ENCODE peak calls at places on chromosomes 11 and 22, in five cellular contexts. N is H1, D is heart left ventricle, G is IMR-90, R is mammary epithelial cell. L is an unnamed sample. For H3K27me3, the result is how much of the 10 kb centered on the place peaks cover.

GRCh38 chr22:21837184-21837979 is 30.1 kb downstream of the MAPK1 start:
- DNase-seq in N (no peak), D (no peak), G (peak), R (peak), L (no peak)

GRCh38 chr11:94128171-94128745 is 383 bp upstream of the PANX1 start:
- DNase-seq in N (peak), D (no peak), G (no peak), R (no peak), L (no peak)

GRCh38 chr11:113562981-113563461 is 87.8 kb upstream of the DRD2 start:
- DNase-seq in N (no peak), D (no peak), G (no peak), R (no peak), L (no peak)

GRCh38 chr11:113802621-113803020 is 23.0 kb downstream of the CLDN25 start:
- DNase-seq in N (no peak), D (no peak), G (no peak), R (no peak), L (no peak)

GRCh38 chr22:17782621-17783020 is 8.4 kb upstream of the BID start:
- DNase-seq in N (no peak), D (peak), G (no peak), R (no peak), L (no peak)

GRCh38 chr11:1546536-1547466 is 25.3 kb downstream of the DUSP8 start:
- DNase-seq in N (peak), D (peak), G (peak), R (peak), L (peak)

GRCh38 chr11:131064373-131064991 is 148.2 kb upstream of the SNX19 start:
- DNase-seq in N (peak), D (no peak), G (peak), R (peak), L (peak)

GRCh38 chr11:65014146-65014960 is at the start of gene ARL2:
- DNase-seq in N (peak), D (no peak), G (no peak), R (peak), L (no peak)

GRCh38 chr11:134932761-134933160 is 520.7 kb upstream of the B3GAT1 start:
- DNase-seq in N (no peak), D (no peak), G (no peak), R (no peak), L (no peak)

GRCh38 chr11:13216019-13217006 is 61.3 kb upstream of the BMAL1 start:
- DNase-seq in N (peak), D (peak), G (peak), R (peak), L (no peak)

GRCh38 chr11:3840289-3840869 is 380 bp downstream of the RHOG start:
- DNase-seq in N (peak), D (no peak), G (no peak), R (no peak), L (no peak)

GRCh38 chr22:35561796-35562526 is 21.3 kb downstream of the RASD2 start:
- DNase-seq in N (no peak), D (no peak), G (peak), R (peak), L (no peak)

GRCh38 chr11:9760180-9760550 is 96.3 kb downstream of the SWAP70 start:
- DNase-seq in N (no peak), D (peak), G (peak), R (peak), L (peak)

GRCh38 chr11:69044111-69045013 is 4.4 kb upstream of the TPCN2 start:
- DNase-seq in N (peak), D (peak), G (peak), R (peak), L (peak)

GRCh38 chr11:2182692-2183474 is 11.3 kb upstream of the TH start:
- DNase-seq in N (no peak), D (no peak), G (no peak), R (no peak), L (no peak)

GRCh38 chr11:119933164-119933563 is 204.2 kb upstream of the NECTIN1 start:
- DNase-seq in N (no peak), D (no peak), G (no peak), R (no peak), L (no peak)

GRCh38 chr11:119671561-119672015 is 57.4 kb downstream of the NECTIN1 start:
- DNase-seq in N (no peak), D (peak), G (peak), R (no peak), L (no peak)

GRCh38 chr11:1126935-1127663 is 30.7 kb upstream of the MUC5AC start:
- DNase-seq in N (no peak), D (no peak), G (no peak), R (no peak), L (no peak)

GRCh38 chr11:73273246-73273890 is 1.2 kb downstream of the P2RY6 start:
- DNase-seq in N (no peak), D (no peak), G (no peak), R (no peak), L (no peak)

GRCh38 chr11:130772266-130773227 is 143.7 kb downstream of the SNX19 start:
- DNase-seq in N (no peak), D (no peak), G (peak), R (peak), L (no peak)

GRCh38 chr11:126662055-126662790 is 306.7 kb downstream of the ST3GAL4 start:
- DNase-seq in N (no peak), D (no peak), G (no peak), R (no peak), L (no peak)

GRCh38 chr11:33802414-33802950 is 28.2 kb upstream of the FBXO3 start:
- DNase-seq in N (peak), D (no peak), G (peak), R (peak), L (peak)

GRCh38 chr22:33757443-33758124 is 162.7 kb downstream of the LARGE1 start:
- DNase-seq in N (no peak), D (no peak), G (no peak), R (no peak), L (peak)

GRCh38 chr11:90468923-90469322 is 246.1 kb upstream of the CHORDC1 start:
- DNase-seq in N (no peak), D (no peak), G (no peak), R (peak), L (no peak)

GRCh38 chr22:23183107-23183698 is 2.9 kb downstream of the BCR start:
- DNase-seq in N (peak), D (peak), G (peak), R (peak), L (peak)

GRCh38 chr11:22432331-22433065 is 94.3 kb downstream of the SLC17A6 start:
- DNase-seq in N (peak), D (peak), G (peak), R (no peak), L (peak)

GRCh38 chr11:93623179-93623578 is 38.3 kb upstream of the CEP295 start:
- DNase-seq in N (peak), D (no peak), G (no peak), R (no peak), L (no peak)

GRCh38 chr11:47254381-47254780 is 3.4 kb upstream of the NR1H3 start:
- DNase-seq in N (no peak), D (no peak), G (no peak), R (no peak), L (no peak)

GRCh38 chr11:103608566-103608965 is 427.9 kb upstream of the DDI1 start:
- DNase-seq in N (no peak), D (no peak), G (peak), R (peak), L (no peak)

GRCh38 chr11:73716153-73717056 is 44.5 kb downstream of the RAB6A start:
- DNase-seq in N (no peak), D (no peak), G (peak), R (no peak), L (no peak)

GRCh38 chr11:69896250-69896649 is 77.0 kb upstream of the FGF3 start:
- DNase-seq in N (no peak), D (no peak), G (peak), R (no peak), L (no peak)

GRCh38 chr11:91660036-91660435 is 564.6 kb upstream of the FAT3 start:
- DNase-seq in N (no peak), D (no peak), G (no peak), R (no peak), L (no peak)

GRCh38 chr22:45090364-45090960 is 73.3 kb upstream of the NUP50 start:
- DNase-seq in N (no peak), D (no peak), G (peak), R (no peak), L (no peak)
- TF ChIP-seq CTCF in N (no peak), D (no peak), G (no peak), R (no peak), L (no peak)

DNA sequence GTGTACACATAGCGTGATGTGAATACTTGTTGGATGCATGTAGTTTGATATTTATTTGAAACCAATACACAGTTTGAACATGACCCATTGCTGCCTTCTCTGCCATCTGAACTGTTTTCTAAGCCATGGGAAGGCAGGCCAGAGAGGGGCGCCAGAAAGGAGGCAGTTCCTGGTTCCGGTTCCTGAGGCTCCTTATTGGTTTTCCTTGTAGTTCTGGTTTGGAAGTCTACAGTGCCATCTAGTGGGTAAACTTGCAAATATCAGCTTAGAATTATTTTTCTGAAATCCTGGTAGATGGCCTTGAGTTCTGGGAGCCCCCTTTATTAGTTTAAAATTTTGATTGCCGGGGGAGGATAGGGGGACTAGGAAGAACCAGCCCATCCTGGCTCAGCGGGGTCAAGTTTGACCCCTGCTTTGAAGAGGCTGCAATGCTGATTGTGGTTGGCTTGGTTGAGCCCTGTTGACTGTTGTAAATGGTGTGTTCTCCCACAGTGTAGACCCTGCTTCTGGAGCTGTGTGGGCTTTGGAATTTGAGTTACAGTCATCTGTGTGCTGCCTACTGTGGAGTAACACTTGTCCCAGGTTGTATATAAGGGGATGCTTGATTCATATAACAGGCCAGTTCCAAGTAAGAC is 48.4 kb downstream of the GRAMD1B start:
- DNase-seq in N (no peak), D (no peak), G (peak), R (peak), L (peak)
- H3K27ac ChIP-seq in N (no peak), D (no peak), G (no peak), R (no peak), L (no peak)

GRCh38 chr11:116729501-116730240 is 43.1 kb downstream of the BUD13 start:
- DNase-seq in N (no peak), D (no peak), G (no peak), R (no peak), L (no peak)

GRCh38 chr11:116730568-116730967 is 42.2 kb downstream of the BUD13 start:
- DNase-seq in N (no peak), D (no peak), G (no peak), R (no peak), L (no peak)

GRCh38 chr11:116731821-116732739 is 40.7 kb downstream of the BUD13 start:
- DNase-seq in N (peak), D (no peak), G (no peak), R (no peak), L (no peak)

GRCh38 chr11:116730241-116730561 is 42.6 kb downstream of the BUD13 start:
- DNase-seq in N (no peak), D (no peak), G (no peak), R (no peak), L (no peak)

DNA sequence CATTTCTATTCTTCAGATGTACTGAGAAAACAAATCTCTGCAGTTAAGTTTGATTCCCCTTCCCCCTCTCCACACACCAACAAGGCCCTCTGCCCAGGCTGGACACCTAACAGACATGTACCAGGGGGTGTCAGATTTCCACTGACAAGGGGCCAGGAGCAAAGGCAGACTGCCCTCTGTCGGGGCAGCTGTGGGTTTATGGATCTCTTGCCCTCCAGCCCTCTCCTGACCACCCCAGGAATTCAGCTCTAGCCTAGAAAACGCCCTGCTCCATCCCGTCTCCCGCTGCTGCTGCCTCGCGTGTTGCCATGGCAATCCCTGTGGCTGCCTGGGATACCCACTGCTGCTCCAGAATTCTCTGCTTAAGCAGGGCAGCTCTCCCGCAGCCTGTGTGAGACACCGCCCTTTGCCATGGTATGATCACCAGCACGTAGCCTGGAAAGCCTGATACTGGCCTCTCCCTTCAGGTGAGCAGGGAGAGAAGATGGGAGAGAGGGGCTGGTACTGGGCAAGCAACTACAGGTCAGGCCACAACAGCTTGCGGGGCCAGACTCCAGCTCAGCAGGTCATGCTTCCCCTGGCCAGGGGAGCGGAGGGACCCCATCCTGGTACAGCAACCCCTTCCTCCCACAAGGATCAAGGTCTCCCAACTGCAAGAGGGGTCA is 41.6 kb downstream of the BUD13 start:
- DNase-seq in N (peak), D (no peak), G (peak), R (no peak), L (no peak)
- H3K27me3 ChIP-seq in N (under half), D (under half), G (under half), R (under half), L (under half)

GRCh38 chr22:37641251-37641949 is 1.9 kb downstream of the SH3BP1 start:
- DNase-seq in N (no peak), D (no peak), G (no peak), R (no peak), L (no peak)

GRCh38 chr22:37639070-37639760 is at the start of gene SH3BP1:
- DNase-seq in N (peak), D (peak), G (no peak), R (peak), L (peak)

GRCh38 chr22:37639771-37640590 is 512 bp downstream of the SH3BP1 start:
- DNase-seq in N (no peak), D (no peak), G (no peak), R (peak), L (no peak)

GRCh38 chr22:37638351-37639069 is 959 bp upstream of the SH3BP1 start:
- DNase-seq in N (no peak), D (no peak), G (no peak), R (no peak), L (no peak)

GRCh38 chr22:37640591-37641250 is 1.3 kb downstream of the SH3BP1 start:
- DNase-seq in N (no peak), D (no peak), G (no peak), R (peak), L (peak)
- TF ChIP-seq CTCF in N (no peak), D (no peak), G (no peak), R (no peak), L (no peak)

DNA sequence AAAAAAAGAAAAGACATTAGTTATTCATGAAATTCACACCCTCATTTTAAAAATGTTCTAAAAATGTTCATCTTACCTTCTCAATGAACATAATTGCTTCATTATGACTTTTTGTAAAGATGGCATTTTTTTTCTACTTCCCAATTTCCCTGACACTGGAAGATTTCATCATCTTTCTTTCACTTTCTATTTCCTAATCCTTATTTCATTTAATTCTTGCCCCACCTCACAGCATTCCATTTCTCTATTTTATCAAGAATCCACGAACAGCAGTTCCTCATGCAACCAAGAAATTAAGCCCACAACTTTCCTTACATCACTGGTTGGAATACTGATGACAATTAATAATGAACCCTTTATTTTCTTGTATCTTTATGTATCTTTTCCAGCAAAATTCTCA is 1.9 kb downstream of the PATL1 start:
- DNase-seq in N (no peak), D (no peak), G (peak), R (no peak), L (no peak)
- H3K27ac ChIP-seq in N (no peak), D (no peak), G (peak), R (peak), L (no peak)

L was measured in pancreas.